ENCODE peak calls at places on chromosomes 5 and 9, in five cellular contexts. One of them, this sample, is unnamed.
A peak's percentile ranks its signal among the peaks of the same experiment; 100 is the strongest.

GRCh38 chr5:172771439-172772111 is 580 bp upstream of the DUSP1 start:
- DNase-seq in neuronal stem cell: no peak
- DNase-seq in heart right ventricle: no peak
- DNase-seq in Peyer's patch: peak; percentile 26
- DNase-seq in GM23338: no peak
- DNase-seq in this sample: no peak

GRCh38 chr9:27125030-27125429 is 16.0 kb downstream of the TEK start:
- DNase-seq in heart right ventricle: peak; percentile 61
- DNase-seq in GM23338: no peak
- DNase-seq in Peyer's patch: no peak
- DNase-seq in neuronal stem cell: no peak
- DNase-seq in this sample: no peak

GRCh38 chr9:69945671-69946141 is 97.9 kb upstream of the MAMDC2 start:
- DNase-seq in heart right ventricle: peak; percentile 40
- DNase-seq in GM23338: no peak
- DNase-seq in neuronal stem cell: no peak
- DNase-seq in Peyer's patch: no peak
- DNase-seq in this sample: peak; percentile 54

GRCh38 chr9:69253057-69253456 is 72.0 kb upstream of the ENTREP1 start:
- DNase-seq in GM23338: no peak
- DNase-seq in Peyer's patch: no peak
- DNase-seq in neuronal stem cell: no peak
- DNase-seq in heart right ventricle: no peak
- DNase-seq in this sample: no peak

GRCh38 chr9:130395810-130396435 is 48.8 kb upstream of the ASS1 start:
- DNase-seq in Peyer's patch: no peak
- DNase-seq in GM23338: no peak
- DNase-seq in heart right ventricle: no peak
- DNase-seq in neuronal stem cell: no peak
- DNase-seq in this sample: no peak

GRCh38 chr5:97425511-97425910 is 242.5 kb upstream of the RIOK2 start:
- DNase-seq in neuronal stem cell: peak; percentile 8
- DNase-seq in GM23338: peak; percentile 53
- DNase-seq in heart right ventricle: no peak
- DNase-seq in Peyer's patch: no peak
- DNase-seq in this sample: no peak

GRCh38 chr9:19229725-19230355 is 653 bp upstream of the DENND4C start:
- DNase-seq in neuronal stem cell: no peak
- DNase-seq in GM23338: peak; percentile 87
- DNase-seq in heart right ventricle: peak; percentile 47
- DNase-seq in Peyer's patch: no peak
- DNase-seq in this sample: no peak

GRCh38 chr9:72753261-72753893 is 199.5 kb downstream of the ALDH1A1 start:
- DNase-seq in GM23338: no peak
- DNase-seq in neuronal stem cell: no peak
- DNase-seq in heart right ventricle: no peak
- DNase-seq in Peyer's patch: no peak
- DNase-seq in this sample: no peak

GRCh38 chr9:121596515-121596914 is 54.9 kb upstream of the DAB2IP start:
- DNase-seq in neuronal stem cell: no peak
- DNase-seq in Peyer's patch: no peak
- DNase-seq in GM23338: no peak
- DNase-seq in heart right ventricle: no peak
- DNase-seq in this sample: no peak

GRCh38 chr5:169029661-169030274 is 271.2 kb downstream of the SLIT3 start:
- DNase-seq in heart right ventricle: no peak
- DNase-seq in GM23338: no peak
- DNase-seq in Peyer's patch: no peak
- DNase-seq in neuronal stem cell: no peak
- DNase-seq in this sample: no peak

GRCh38 chr5:95471922-95472321 is 80.8 kb downstream of the FAM81B start:
- DNase-seq in neuronal stem cell: no peak
- DNase-seq in GM23338: peak; percentile 17
- DNase-seq in Peyer's patch: no peak
- DNase-seq in heart right ventricle: no peak
- DNase-seq in this sample: no peak

GRCh38 chr5:169591636-169592035 is 8.1 kb downstream of the SPDL1 start:
- DNase-seq in neuronal stem cell: no peak
- DNase-seq in heart right ventricle: no peak
- DNase-seq in Peyer's patch: no peak
- DNase-seq in GM23338: no peak
- DNase-seq in this sample: no peak

DNA sequence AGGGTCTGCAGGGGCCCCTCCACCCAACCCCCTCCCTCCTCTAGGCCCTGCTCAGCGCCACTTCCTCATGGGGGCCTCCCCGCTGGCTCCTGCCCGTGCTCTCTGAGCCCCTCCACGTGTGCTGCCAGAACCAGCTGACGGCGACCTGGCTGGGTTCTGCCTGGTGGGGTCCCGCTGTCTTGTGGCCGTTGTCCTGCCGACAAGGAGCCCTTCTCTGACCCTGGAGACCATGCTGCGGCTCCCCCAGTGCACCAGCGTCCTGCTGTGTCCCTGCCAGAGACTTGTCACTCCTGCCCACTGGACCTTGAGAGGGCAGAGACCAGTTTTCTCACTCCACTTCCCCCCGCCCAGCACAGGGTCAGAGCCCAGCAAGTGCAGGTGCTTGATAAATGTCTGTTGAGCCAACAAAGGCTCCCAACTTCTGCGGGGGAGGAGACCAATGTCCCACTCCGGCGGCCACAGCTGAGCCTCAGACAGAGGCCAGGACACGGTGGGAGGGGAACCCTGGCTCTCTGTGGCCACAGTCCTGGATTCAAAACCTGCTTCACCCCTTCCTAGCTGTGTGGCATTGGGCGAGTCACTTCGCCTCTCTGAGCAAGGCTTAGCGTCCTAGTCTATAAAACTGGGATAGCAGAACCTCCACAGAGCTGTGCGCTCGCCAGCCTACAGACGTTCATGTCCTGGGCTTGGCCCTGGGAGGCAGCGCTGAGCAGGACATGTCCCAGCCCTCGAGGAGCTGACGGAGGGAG is 24.8 kb downstream of the SARDH start:
- DNase-seq in Peyer's patch: no peak
- DNase-seq in GM23338: no peak
- DNase-seq in heart right ventricle: no peak
- DNase-seq in neuronal stem cell: no peak
- DNase-seq in this sample: no peak
- H3K4me1 ChIP-seq in Peyer's patch: no peaks in the 10 kb centered on the region
- H3K4me1 ChIP-seq in GM23338: no peaks in the 10 kb centered on the region
- H3K4me1 ChIP-seq in heart right ventricle: peaks cover 7% of the 10 kb centered on the region
- H3K4me1 ChIP-seq in neuronal stem cell: peaks cover 17% of the 10 kb centered on the region
- H3K4me1 ChIP-seq in this sample: peaks cover 14% of the 10 kb centered on the region

DNA sequence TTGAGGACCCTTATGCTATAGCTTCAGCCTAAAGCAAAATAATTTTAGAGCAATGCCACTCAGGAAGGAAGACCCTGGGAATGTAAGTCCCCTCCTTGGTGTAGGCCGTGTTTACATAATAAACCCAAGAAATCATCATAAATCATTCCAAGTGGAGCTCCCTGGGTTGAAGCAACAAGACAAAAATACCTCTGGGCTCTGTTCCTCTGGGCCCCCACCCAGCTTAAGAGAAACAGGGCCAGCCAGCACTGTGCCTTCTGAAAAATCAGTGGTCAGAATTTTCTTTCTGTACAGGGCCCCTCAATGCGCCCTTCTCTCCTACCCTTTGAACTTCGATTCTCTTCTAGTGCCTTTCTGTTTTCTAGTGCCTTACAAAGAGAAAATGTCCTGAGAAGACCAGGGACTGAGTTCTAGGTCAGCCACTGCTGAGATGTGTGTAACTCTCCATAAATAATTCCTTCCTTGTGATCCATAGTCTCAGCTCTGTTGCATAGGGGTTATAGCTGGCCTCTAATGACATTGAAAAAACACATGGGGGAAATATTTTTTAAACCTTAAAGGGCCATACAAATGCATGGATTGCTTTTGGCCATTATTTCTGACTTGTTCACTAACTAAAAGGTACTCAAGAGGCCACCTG is 101.0 kb downstream of the ADRB2 start:
- DNase-seq in heart right ventricle: no peak
- DNase-seq in Peyer's patch: no peak
- DNase-seq in neuronal stem cell: no peak
- DNase-seq in GM23338: no peak
- DNase-seq in this sample: no peak
- H3K27me3 ChIP-seq in heart right ventricle: no peaks in the 10 kb centered on the region
- H3K27me3 ChIP-seq in Peyer's patch: no peaks in the 10 kb centered on the region
- H3K27me3 ChIP-seq in neuronal stem cell: no peaks in the 10 kb centered on the region
- H3K27me3 ChIP-seq in GM23338: no peaks in the 10 kb centered on the region
- H3K27me3 ChIP-seq in this sample: no peaks in the 10 kb centered on the region

DNA sequence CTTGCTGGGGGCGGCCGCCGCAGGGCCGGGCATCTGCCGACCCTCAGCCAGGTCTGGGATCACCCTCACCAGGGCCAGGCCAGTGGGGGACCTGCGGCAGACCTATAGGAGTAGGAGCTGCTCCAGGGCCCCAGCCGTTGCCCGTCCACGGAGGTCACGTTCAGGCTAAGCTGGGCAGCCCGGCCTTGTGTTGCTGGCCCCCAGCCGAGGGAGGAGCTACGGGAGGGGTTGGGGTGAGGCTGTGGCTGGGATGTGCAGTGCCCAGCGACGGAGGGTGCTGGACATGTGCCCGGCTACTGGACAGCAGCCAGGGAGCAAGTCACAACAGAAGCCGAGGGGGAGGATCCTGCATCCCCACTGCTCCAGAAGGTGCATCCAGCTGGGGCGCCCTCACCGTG is 39.6 kb upstream of the SLC6A19 start:
- DNase-seq in neuronal stem cell: no peak
- DNase-seq in heart right ventricle: peak; percentile 73
- DNase-seq in Peyer's patch: no peak
- DNase-seq in GM23338: no peak
- DNase-seq in this sample: peak; percentile 62
- H3K4me1 ChIP-seq in neuronal stem cell: no peaks in the 10 kb centered on the region
- H3K4me1 ChIP-seq in heart right ventricle: no peaks in the 10 kb centered on the region
- H3K4me1 ChIP-seq in Peyer's patch: peaks cover 26% of the 10 kb centered on the region
- H3K4me1 ChIP-seq in GM23338: no peaks in the 10 kb centered on the region
- H3K4me1 ChIP-seq in this sample: no peaks in the 10 kb centered on the region

GRCh38 chr5:154373729-154374179 is 72.0 kb upstream of the SAP30L start:
- DNase-seq in Peyer's patch: no peak
- DNase-seq in GM23338: no peak
- DNase-seq in neuronal stem cell: no peak
- DNase-seq in heart right ventricle: no peak
- DNase-seq in this sample: no peak

GRCh38 chr5:154376481-154376880 is 69.3 kb upstream of the SAP30L start:
- DNase-seq in GM23338: no peak
- DNase-seq in Peyer's patch: no peak
- DNase-seq in neuronal stem cell: no peak
- DNase-seq in heart right ventricle: no peak
- DNase-seq in this sample: no peak

GRCh38 chr5:154371687-154372086 is 74.1 kb upstream of the SAP30L start:
- DNase-seq in Peyer's patch: no peak
- DNase-seq in neuronal stem cell: no peak
- DNase-seq in heart right ventricle: peak; percentile 17
- DNase-seq in GM23338: no peak
- DNase-seq in this sample: no peak

GRCh38 chr5:154375331-154376008 is 70.3 kb upstream of the SAP30L start:
- DNase-seq in neuronal stem cell: no peak
- DNase-seq in GM23338: no peak
- DNase-seq in Peyer's patch: no peak
- DNase-seq in heart right ventricle: no peak
- DNase-seq in this sample: no peak

GRCh38 chr5:154374264-154374663 is 71.5 kb upstream of the SAP30L start:
- DNase-seq in heart right ventricle: no peak
- DNase-seq in Peyer's patch: no peak
- DNase-seq in neuronal stem cell: no peak
- DNase-seq in GM23338: no peak
- DNase-seq in this sample: no peak
- H3K27me3 ChIP-seq in heart right ventricle: no peaks in the 10 kb centered on the region
- H3K27me3 ChIP-seq in Peyer's patch: no peaks in the 10 kb centered on the region
- H3K27me3 ChIP-seq in neuronal stem cell: no peaks in the 10 kb centered on the region
- H3K27me3 ChIP-seq in GM23338: no peaks in the 10 kb centered on the region
- H3K27me3 ChIP-seq in this sample: no peaks in the 10 kb centered on the region

GRCh38 chr9:38026021-38026809 is 42.8 kb downstream of the SHB start:
- DNase-seq in Peyer's patch: no peak
- DNase-seq in GM23338: peak; percentile 70
- DNase-seq in heart right ventricle: peak; percentile 59
- DNase-seq in neuronal stem cell: no peak
- DNase-seq in this sample: no peak
- H3K4me1 ChIP-seq in Peyer's patch: peaks cover 52% of the 10 kb centered on the region
- H3K4me1 ChIP-seq in GM23338: peaks cover 53% of the 10 kb centered on the region
- H3K4me1 ChIP-seq in heart right ventricle: peaks cover 47% of the 10 kb centered on the region
- H3K4me1 ChIP-seq in neuronal stem cell: peaks cover 32% of the 10 kb centered on the region
- H3K4me1 ChIP-seq in this sample: peaks cover 68% of the 10 kb centered on the region

GRCh38 chr5:176855598-176855997 is 43.5 kb downstream of the HK3 start:
- DNase-seq in GM23338: no peak
- DNase-seq in heart right ventricle: no peak
- DNase-seq in neuronal stem cell: no peak
- DNase-seq in Peyer's patch: no peak
- DNase-seq in this sample: no peak

GRCh38 chr5:176859916-176860315 is 39.2 kb downstream of the HK3 start:
- DNase-seq in heart right ventricle: no peak
- DNase-seq in Peyer's patch: no peak
- DNase-seq in neuronal stem cell: no peak
- DNase-seq in GM23338: no peak
- DNase-seq in this sample: no peak

GRCh38 chr5:176856746-176857145 is 42.4 kb downstream of the HK3 start:
- DNase-seq in heart right ventricle: no peak
- DNase-seq in neuronal stem cell: no peak
- DNase-seq in GM23338: no peak
- DNase-seq in Peyer's patch: no peak
- DNase-seq in this sample: no peak

GRCh38 chr5:176860381-176860780 is 38.8 kb downstream of the HK3 start:
- DNase-seq in Peyer's patch: no peak
- DNase-seq in GM23338: no peak
- DNase-seq in heart right ventricle: no peak
- DNase-seq in neuronal stem cell: no peak
- DNase-seq in this sample: no peak

GRCh38 chr5:176857514-176858273 is 41.5 kb downstream of the HK3 start:
- DNase-seq in Peyer's patch: no peak
- DNase-seq in neuronal stem cell: no peak
- DNase-seq in GM23338: no peak
- DNase-seq in heart right ventricle: no peak
- DNase-seq in this sample: no peak
- H3K27me3 ChIP-seq in Peyer's patch: no peaks in the 10 kb centered on the region
- H3K27me3 ChIP-seq in neuronal stem cell: no peaks in the 10 kb centered on the region
- H3K27me3 ChIP-seq in GM23338: no peaks in the 10 kb centered on the region
- H3K27me3 ChIP-seq in heart right ventricle: peaks cover 48% of the 10 kb centered on the region
- H3K27me3 ChIP-seq in this sample: peaks cover 58% of the 10 kb centered on the region

GRCh38 chr9:93209097-93209496 is 25.2 kb downstream of the WNK2 start:
- DNase-seq in Peyer's patch: no peak
- DNase-seq in neuronal stem cell: no peak
- DNase-seq in GM23338: no peak
- DNase-seq in heart right ventricle: no peak
- DNase-seq in this sample: peak; percentile 30
- H3K4me1 ChIP-seq in Peyer's patch: peaks cover 60% of the 10 kb centered on the region
- H3K4me1 ChIP-seq in neuronal stem cell: peaks cover 29% of the 10 kb centered on the region
- H3K4me1 ChIP-seq in GM23338: no peaks in the 10 kb centered on the region
- H3K4me1 ChIP-seq in heart right ventricle: peaks cover 43% of the 10 kb centered on the region
- H3K4me1 ChIP-seq in this sample: peaks cover 18% of the 10 kb centered on the region

This sample was measured in lower lobe of right lung.